ENCODE peak calls at places on chromosomes 16 and 17, in five cellular contexts. E, I, R, V and O are unnamed samples.

GRCh38 chr16:70578035-70578434 is 54.4 kb downstream of the SF3B3 start:
- DNase-seq in E (no peak), I (no peak), R (no peak), V (no peak), O (no peak)

GRCh38 chr17:45338023-45338781 is 21.4 kb upstream of the MAP3K14 start:
- DNase-seq in E (no peak), I (no peak), R (peak; percentile 30), V (no peak), O (no peak)

GRCh38 chr16:71540-72341 is 690 bp downstream of the RHBDF1 start:
- DNase-seq in E (peak; percentile 81), I (peak; percentile 41), R (peak; percentile 76), V (peak; percentile 64), O (no peak)

GRCh38 chr17:9905902-9906301 is 831 bp upstream of the RCVRN start:
- DNase-seq in E (peak; percentile 64), I (peak; percentile 3), R (peak; percentile 64), V (peak; percentile 66), O (no peak)

GRCh38 chr17:65814418-65814817 is 253.0 kb upstream of the AXIN2 start:
- DNase-seq in E (no peak), I (no peak), R (no peak), V (no peak), O (no peak)

GRCh38 chr17:9251273-9251672 is 230.0 kb downstream of the NTN1 start:
- DNase-seq in E (no peak), I (no peak), R (no peak), V (no peak), O (no peak)

GRCh38 chr16:85523602-85524364 is 89.3 kb upstream of the GSE1 start:
- DNase-seq in E (no peak), I (peak; percentile 82), R (peak; percentile 66), V (peak; percentile 84), O (no peak)

GRCh38 chr16:47057631-47057996 is 84.1 kb upstream of the DNAJA2 start:
- DNase-seq in E (no peak), I (no peak), R (no peak), V (no peak), O (no peak)

GRCh38 chr16:57741660-57742191 is 6.2 kb downstream of the KATNB1 start:
- DNase-seq in E (no peak), I (no peak), R (no peak), V (no peak), O (no peak)

GRCh38 chr16:81442220-81442908 is 2.2 kb upstream of the CMIP start:
- DNase-seq in E (no peak), I (no peak), R (no peak), V (no peak), O (no peak)

GRCh38 chr17:49556183-49556943 is 19.3 kb upstream of the NXPH3 start:
- DNase-seq in E (peak; percentile 82), I (peak; percentile 65), R (peak; percentile 98), V (peak; percentile 91), O (no peak)

GRCh38 chr16:24150282-24150681 is 105.9 kb upstream of the CACNG3 start:
- DNase-seq in E (no peak), I (no peak), R (no peak), V (peak; percentile 33), O (no peak)

GRCh38 chr17:73795730-73796129 is 151.5 kb upstream of the SDK2 start:
- DNase-seq in E (no peak), I (peak; percentile 95), R (no peak), V (no peak), O (no peak)

GRCh38 chr17:61809816-61810392 is 53.4 kb downstream of the BRIP1 start:
- DNase-seq in E (no peak), I (no peak), R (no peak), V (no peak), O (no peak)

GRCh38 chr17:58574025-58574424 is 59.6 kb upstream of the MTMR4 start:
- DNase-seq in E (no peak), I (no peak), R (no peak), V (no peak), O (no peak)

GRCh38 chr17:77498056-77498785 is 357.5 kb downstream of the SEC14L1 start:
- DNase-seq in E (no peak), I (no peak), R (peak; percentile 45), V (no peak), O (no peak)

GRCh38 chr16:4749700-4750257 is 15.4 kb downstream of the DNAAF8 start:
- DNase-seq in E (no peak), I (no peak), R (no peak), V (no peak), O (no peak)

GRCh38 chr17:5539286-5539685 is 45.0 kb downstream of the NLRP1 start:
- DNase-seq in E (no peak), I (no peak), R (no peak), V (no peak), O (no peak)

GRCh38 chr16:86029131-86029741 is 130.3 kb downstream of the IRF8 start:
- DNase-seq in E (no peak), I (no peak), R (no peak), V (no peak), O (no peak)

GRCh38 chr17:30368896-30369720 is 9.6 kb upstream of the CPD start:
- DNase-seq in E (no peak), I (no peak), R (no peak), V (no peak), O (no peak)

GRCh38 chr16:11582157-11582814 is 4.4 kb downstream of the LITAF start:
- DNase-seq in E (no peak), I (no peak), R (no peak), V (no peak), O (no peak)

GRCh38 chr16:66427036-66427446 is at the start of gene BEAN1:
- DNase-seq in E (no peak), I (no peak), R (peak; percentile 86), V (peak; percentile 78), O (no peak)

GRCh38 chr16:1494129-1494640 is 1.0 kb downstream of the TELO2 start:
- DNase-seq in E (peak; percentile 77), I (peak; percentile 27), R (peak; percentile 82), V (peak; percentile 62), O (no peak)

GRCh38 chr17:2156666-2157065 is 101.8 kb downstream of the HIC1 start:
- DNase-seq in E (no peak), I (no peak), R (no peak), V (no peak), O (no peak)
- TF ChIP-seq SMC3 in E (no peak), I (no peak), R (no peak), V (no peak), O (no peak)

DNA sequence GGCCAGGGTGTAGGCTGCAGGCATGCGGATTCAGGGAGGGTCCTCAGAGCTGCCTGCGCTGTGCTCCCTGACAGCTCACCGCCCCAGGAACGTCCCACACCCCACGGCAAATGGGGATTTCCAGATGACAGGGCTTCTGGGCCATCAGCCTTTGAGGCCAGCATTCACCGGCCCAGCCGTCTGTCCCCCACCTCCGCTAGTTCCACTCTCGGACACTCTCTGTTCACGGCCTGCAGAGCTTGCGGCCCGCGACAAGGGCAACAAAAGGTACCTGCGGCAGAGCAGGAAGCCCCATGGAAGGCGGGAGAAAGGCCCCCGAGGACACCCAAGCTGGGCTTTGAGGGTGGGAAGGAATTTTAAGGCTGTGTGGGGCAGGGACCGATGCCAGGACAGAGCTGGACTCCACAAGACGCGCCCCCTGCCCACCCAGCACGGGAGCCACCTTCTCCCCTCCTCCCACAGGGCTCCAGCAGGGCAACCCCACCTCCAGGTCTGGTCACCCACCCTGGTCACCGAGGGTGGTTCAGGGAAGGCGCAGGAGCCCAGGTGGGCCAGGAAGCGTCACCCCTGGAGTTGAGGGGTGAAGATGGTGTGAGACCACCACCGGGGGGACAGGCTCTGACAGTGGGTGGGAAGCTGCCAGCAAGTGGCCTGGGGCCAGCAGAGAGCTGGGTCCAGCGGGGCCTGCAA is 5.6 kb upstream of the CYBA start:
- DNase-seq in E (no peak), I (no peak), R (no peak), V (no peak), O (no peak)
- TF ChIP-seq CHD2 in E (no peak), I (no peak), R (no peak), V (no peak), O (no peak)

GRCh38 chr16:74556375-74556922 is 50.5 kb downstream of the GLG1 start:
- DNase-seq in E (no peak), I (no peak), R (no peak), V (no peak), O (no peak)

GRCh38 chr16:74558873-74559272 is 48.0 kb downstream of the GLG1 start:
- DNase-seq in E (no peak), I (no peak), R (no peak), V (no peak), O (no peak)

GRCh38 chr16:74561626-74562025 is 45.3 kb downstream of the GLG1 start:
- DNase-seq in E (no peak), I (no peak), R (no peak), V (no peak), O (no peak)

GRCh38 chr16:74560912-74561311 is 46.0 kb downstream of the GLG1 start:
- DNase-seq in E (no peak), I (no peak), R (no peak), V (no peak), O (no peak)

GRCh38 chr16:74557275-74557674 is 49.6 kb downstream of the GLG1 start:
- DNase-seq in E (no peak), I (no peak), R (no peak), V (no peak), O (no peak)
- TF ChIP-seq SMC3 in E (no peak), I (no peak), R (no peak), V (no peak), O (no peak)

DNA sequence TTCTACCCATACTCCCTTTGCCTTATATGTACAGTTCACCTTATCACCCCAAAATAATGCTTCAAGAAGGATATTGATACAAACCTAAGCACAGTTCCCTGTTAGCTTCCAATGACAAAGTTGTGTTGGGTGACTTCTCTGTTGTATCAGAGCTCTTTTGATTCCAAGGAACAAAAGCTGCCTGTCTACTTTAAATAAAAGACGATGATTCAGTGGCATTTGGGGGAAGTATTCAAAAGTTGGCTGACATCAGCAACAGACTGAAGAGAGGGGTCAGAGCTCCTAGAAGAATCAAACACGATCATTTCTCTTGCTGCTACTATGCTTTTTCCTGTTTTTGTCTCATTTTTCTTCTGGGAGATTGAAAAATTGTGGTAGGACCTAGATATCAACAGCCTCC is 69.4 kb upstream of the CA10 start:
- DNase-seq in E (no peak), I (no peak), R (no peak), V (no peak), O (no peak)
- TF ChIP-seq CHD2 in E (no peak), I (no peak), R (no peak), V (no peak), O (no peak)